ENCODE peak calls at places on chromosome 2, in four cellular contexts. U is K562, D is HEK293T, K is HepG2. S is an unnamed sample.

GRCh38 chr2:171630812-171631626 is 56.2 kb upstream of the DYNC1I2 start:
- DNase-seq in U (no peak), D (no peak), K (no peak), S (no peak)

GRCh38 chr2:163173591-163173990 is 335.0 kb upstream of the KCNH7 start:
- DNase-seq in D (no peak), K (no peak), U (no peak), S (no peak)

GRCh38 chr2:65504814-65505697 is 72.7 kb upstream of the SPRED2 start:
- DNase-seq in K (peak; percentile 39), U (no peak), D (no peak), S (no peak)

GRCh38 chr2:128580988-128581848 is 262.6 kb upstream of the HS6ST1 start:
- DNase-seq in U (no peak), D (no peak), K (no peak), S (no peak)

GRCh38 chr2:70123051-70123828 is 36.0 kb downstream of the PCBP1 start:
- DNase-seq in K (no peak), U (peak; percentile 28), D (peak; percentile 66), S (peak; percentile 86)

GRCh38 chr2:60998628-60999545 is 18.6 kb upstream of the PEX13 start:
- DNase-seq in U (peak; percentile 20), K (peak; percentile 62), D (peak; percentile 39), S (no peak)

GRCh38 chr2:128314348-128315121 is 4.1 kb downstream of the HS6ST1 start:
- DNase-seq in U (no peak), D (no peak), K (no peak), S (no peak)

GRCh38 chr2:122018736-122019135 is 263.3 kb downstream of the TSN start:
- DNase-seq in K (no peak), U (no peak), D (no peak), S (no peak)

GRCh38 chr2:13919981-13920382 is 712.5 kb upstream of the LRATD1 start:
- DNase-seq in U (no peak), K (no peak), D (no peak), S (no peak)

GRCh38 chr2:24354382-24354781 is 6.0 kb downstream of the ITSN2 start:
- DNase-seq in D (no peak), K (no peak), U (no peak), S (no peak)

GRCh38 chr2:215882689-215883088 is 130.7 kb downstream of the MREG start:
- DNase-seq in K (no peak), U (no peak), D (no peak), S (no peak)

GRCh38 chr2:4618141-4618540 is 914.8 kb downstream of the DCDC2C start:
- DNase-seq in K (no peak), D (no peak), U (no peak), S (no peak)

GRCh38 chr2:179272406-179273192 is 8.0 kb upstream of the SESTD1 start:
- DNase-seq in D (no peak), U (no peak), K (peak; percentile 96), S (no peak)

GRCh38 chr2:56206250-56206649 is 22.5 kb downstream of the CCDC85A start:
- DNase-seq in U (no peak), K (no peak), D (no peak), S (no peak)

GRCh38 chr2:109343460-109343859 is 214.5 kb downstream of the SH3RF3 start:
- DNase-seq in D (no peak), K (no peak), U (no peak), S (no peak)

GRCh38 chr2:70767699-70768584 is at the start of gene ADD2:
- DNase-seq in U (peak; percentile 84), D (peak; percentile 82), K (no peak), S (peak; percentile 74)

GRCh38 chr2:134717706-134718094 is 1.1 kb downstream of the TMEM163 start:
- DNase-seq in D (no peak), U (no peak), K (no peak), S (peak; percentile 31)

GRCh38 chr2:218871345-218872302 is 9.0 kb upstream of the WNT10A start:
- DNase-seq in D (no peak), U (no peak), K (no peak), S (no peak)

GRCh38 chr2:152097291-152098032 is 1.4 kb downstream of the CACNB4 start:
- DNase-seq in D (peak; percentile 16), K (peak; percentile 65), U (no peak), S (no peak)

GRCh38 chr2:8491296-8492048 is 190.4 kb upstream of the ID2 start:
- DNase-seq in U (no peak), K (no peak), D (no peak), S (no peak)

GRCh38 chr2:105324732-105325131 is 4.8 kb downstream of the TGFBRAP1 start:
- DNase-seq in K (no peak), U (no peak), D (no peak), S (no peak)

GRCh38 chr2:205435970-205436369 is 246.3 kb upstream of the NRP2 start:
- DNase-seq in U (no peak), K (no peak), D (no peak), S (no peak)

GRCh38 chr2:215357660-215358059 is 45.8 kb downstream of the ATIC start:
- DNase-seq in U (no peak), D (no peak), K (no peak), S (no peak)

GRCh38 chr2:189674374-189675112 is at the start of gene ANKAR:
- DNase-seq in K (peak; percentile 88), D (no peak), U (no peak), S (peak; percentile 92)

GRCh38 chr2:227813562-227814353 is at the start of gene CCL20:
- DNase-seq in K (peak; percentile 99), U (no peak), D (no peak), S (no peak)

GRCh38 chr2:229780856-229781773 is 66.8 kb upstream of the DNER start:
- DNase-seq in D (peak; percentile 65), K (peak; percentile 43), U (peak; percentile 28), S (no peak)

GRCh38 chr2:14735696-14736095 is 103.2 kb downstream of the LRATD1 start:
- DNase-seq in K (no peak), U (no peak), D (no peak), S (no peak)

GRCh38 chr2:238513346-238513745 is 86.6 kb downstream of the ASB1 start:
- DNase-seq in K (peak; percentile 68), U (peak; percentile 63), D (peak; percentile 30), S (peak; percentile 80)
- TF ChIP-seq ELF4 in K (no peak), U (no peak), D (no peak), S (no peak)

GRCh38 chr2:240567872-240568677 is at the start of gene RNPEPL1:
- DNase-seq in D (peak; percentile 42), U (peak; percentile 62), K (no peak), S (peak; percentile 40)
- TF ChIP-seq ELF4 in D (no peak), U (no peak), K (no peak), S (no peak)

GRCh38 chr2:207744451-207744850 is 25.3 kb downstream of the FZD5 start:
- DNase-seq in U (no peak), K (no peak), D (no peak), S (no peak)

GRCh38 chr2:207744050-207744449 is 25.7 kb downstream of the FZD5 start:
- DNase-seq in K (no peak), D (no peak), U (no peak), S (no peak)

GRCh38 chr2:207747653-207748560 is 21.8 kb downstream of the FZD5 start:
- DNase-seq in K (peak; percentile 89), U (no peak), D (no peak), S (no peak)

GRCh38 chr2:207743514-207743913 is 26.2 kb downstream of the FZD5 start:
- DNase-seq in D (no peak), K (no peak), U (no peak), S (no peak)

DNA sequence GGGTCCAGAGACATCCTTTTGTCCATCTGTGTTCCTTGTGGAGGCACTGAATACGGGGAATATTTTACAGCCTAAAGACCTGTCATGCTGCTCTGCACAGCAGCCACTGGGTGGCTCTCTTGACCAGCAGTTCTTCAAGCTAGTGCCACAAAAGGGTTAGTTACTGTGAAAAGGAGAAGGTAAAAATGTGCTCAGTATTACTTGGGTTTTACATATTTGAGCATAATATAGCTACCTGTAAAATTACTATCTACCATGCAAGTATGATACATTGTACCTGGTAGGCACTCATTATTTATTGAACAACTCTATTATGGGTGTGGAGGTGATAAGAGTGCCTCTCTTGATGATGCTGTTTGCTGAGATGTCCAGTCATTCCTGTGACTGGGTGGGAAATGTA is 23.6 kb downstream of the FZD5 start:
- DNase-seq in U (peak; percentile 49), K (peak; percentile 85), D (peak; percentile 74), S (peak; percentile 55)
- TF ChIP-seq ELF4 in U (no peak), K (no peak), D (no peak), S (no peak)

GRCh38 chr2:29841386-29842004 is 79.9 kb downstream of the ALK start:
- DNase-seq in D (peak; percentile 52), U (peak; percentile 65), K (peak; percentile 30), S (peak; percentile 54)
- TF ChIP-seq ELF4 in D (no peak), U (no peak), K (no peak), S (no peak)

DNA sequence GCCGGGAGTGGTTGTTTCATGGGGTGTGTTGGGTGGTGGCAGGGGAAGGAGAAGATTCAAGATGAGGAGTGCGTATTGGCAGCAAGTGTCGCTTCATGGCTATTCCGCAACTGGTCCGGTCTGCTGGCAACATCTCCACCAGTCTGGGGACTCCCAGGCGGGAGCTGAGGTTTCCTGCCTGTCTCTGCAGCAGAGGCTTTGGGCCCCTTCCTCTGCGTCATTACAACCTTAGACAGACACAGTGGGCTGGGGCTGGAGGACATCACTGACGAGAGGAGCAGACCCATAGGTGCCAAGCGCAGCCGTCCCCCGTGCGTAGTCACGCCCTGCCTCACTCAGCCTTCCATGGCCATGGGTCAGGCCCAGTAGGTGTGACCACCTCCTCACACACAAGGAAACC is 64.0 kb upstream of the MCFD2 start:
- DNase-seq in U (no peak), K (no peak), D (no peak), S (no peak)
- TF ChIP-seq ELF4 in U (no peak), K (no peak), D (no peak), S (no peak)

GRCh38 chr2:219944861-219945260 is 317.4 kb downstream of the SLC4A3 start:
- DNase-seq in U (no peak), D (no peak), K (no peak), S (no peak)
- TF ChIP-seq ELF4 in U (no peak), D (no peak), K (no peak), S (no peak)

DNA sequence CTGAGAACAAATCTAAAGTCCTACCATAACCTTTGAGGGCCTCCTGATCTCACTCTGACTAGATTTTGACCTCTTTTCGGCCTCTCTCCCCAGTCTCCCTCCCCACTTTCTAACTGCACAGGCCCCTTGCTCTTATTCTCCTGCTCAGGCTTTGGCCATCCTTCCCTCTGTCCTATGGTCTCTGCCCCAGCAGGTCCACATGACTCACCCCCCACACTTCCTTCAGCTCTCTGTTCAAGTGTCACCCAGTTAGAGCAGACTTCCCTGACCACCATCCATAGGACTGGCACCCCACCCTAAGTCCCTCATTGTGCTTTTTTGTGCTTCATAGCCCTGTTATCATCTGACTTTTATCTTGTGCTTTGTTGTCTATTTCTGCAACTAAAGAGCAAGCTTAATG is 41.2 kb upstream of the NT5C1B start:
- DNase-seq in K (no peak), D (no peak), U (no peak), S (no peak)
- TF ChIP-seq ELF4 in K (no peak), D (no peak), U (no peak), S (no peak)

GRCh38 chr2:200585730-200586643 is at the start of gene AOX1:
- DNase-seq in D (no peak), U (no peak), K (peak; percentile 70), S (peak; percentile 77)

GRCh38 chr2:200587007-200587616 is 1.3 kb downstream of the AOX1 start:
- DNase-seq in U (no peak), D (no peak), K (no peak), S (no peak)

GRCh38 chr2:200584639-200585038 is 1.2 kb upstream of the AOX1 start:
- DNase-seq in K (no peak), U (no peak), D (no peak), S (no peak)

GRCh38 chr2:200586644-200586975 is 796 bp downstream of the AOX1 start:
- DNase-seq in D (no peak), K (no peak), U (no peak), S (no peak)

GRCh38 chr2:200585340-200585729 is 479 bp upstream of the AOX1 start:
- DNase-seq in D (no peak), K (no peak), U (no peak), S (no peak)
- TF ChIP-seq ELF4 in D (no peak), K (no peak), U (no peak), S (no peak)

S was measured in WTC11.